ENCODE peak calls at places on chromosomes 13 and 19, in four cellular contexts. C, V, L and Z are unnamed samples.

GRCh38 chr13:77918391-77919261 is at the start of gene EDNRB:
- DNase-seq in C (no peak), L (no peak), V (no peak), Z (peak)

GRCh38 chr13:24251525-24251924 is 57.9 kb upstream of the C1QTNF9 start:
- DNase-seq in C (peak), V (no peak), L (peak), Z (no peak)

GRCh38 chr13:23550164-23550563 is 20.0 kb upstream of the TNFRSF19 start:
- DNase-seq in L (no peak), V (no peak), C (no peak), Z (no peak)

GRCh38 chr13:74040200-74040599 is 94.0 kb downstream of the KLF12 start:
- DNase-seq in C (peak), L (no peak), V (no peak), Z (peak)

GRCh38 chr19:33235269-33235995 is 9.8 kb upstream of the SLC7A10 start:
- DNase-seq in C (peak), V (peak), L (peak), Z (peak)

GRCh38 chr13:48828962-48829405 is 146.7 kb upstream of the FNDC3A start:
- DNase-seq in C (no peak), V (no peak), L (no peak), Z (no peak)

GRCh38 chr19:41350735-41351338 is 2.9 kb downstream of the TGFB1 start:
- DNase-seq in L (no peak), V (no peak), C (no peak), Z (peak)

GRCh38 chr19:33177417-33177976 is 16.6 kb upstream of the LRP3 start:
- DNase-seq in V (no peak), L (peak), C (peak), Z (no peak)

GRCh38 chr19:51600940-51601575 is 29.1 kb downstream of the SIGLEC5 start:
- DNase-seq in V (no peak), C (no peak), L (no peak), Z (no peak)

GRCh38 chr19:1495051-1495798 is 4.2 kb downstream of the REEP6 start:
- DNase-seq in L (no peak), C (no peak), V (no peak), Z (no peak)

GRCh38 chr19:31110331-31110730 is 238.9 kb downstream of the TSHZ3 start:
- DNase-seq in L (no peak), C (no peak), V (no peak), Z (no peak)